ENCODE peak calls at places on chromosomes 4 and X, in six cellular contexts. One of them, this sample, is unnamed.

GRCh38 chr4:147071341-147071740 is 125.7 kb upstream of the TTC29 start:
- DNase-seq in breast epithelium: no peak
- DNase-seq in fibroblast of lung: no peak
- DNase-seq in PC-3: no peak
- DNase-seq in Peyer's patch: no peak
- DNase-seq in CD4-positive, alpha-beta T cell: no peak
- DNase-seq in this sample: no peak

GRCh38 chr4:17667253-17667652 is 52.8 kb downstream of the MED28 start:
- DNase-seq in breast epithelium: no peak
- DNase-seq in fibroblast of lung: no peak
- DNase-seq in PC-3: no peak
- DNase-seq in Peyer's patch: no peak
- DNase-seq in CD4-positive, alpha-beta T cell: no peak
- DNase-seq in this sample: no peak

GRCh38 chrX:85243761-85244410 is at the start of the genes SATL1 and ZNF711:
- DNase-seq in breast epithelium: peak; percentile 42
- DNase-seq in fibroblast of lung: peak; percentile 61
- DNase-seq in PC-3: no peak
- DNase-seq in Peyer's patch: peak; percentile 60
- DNase-seq in CD4-positive, alpha-beta T cell: no peak
- DNase-seq in this sample: no peak

GRCh38 chr4:188399834-188400233 is 260.6 kb downstream of the TRIML1 start:
- DNase-seq in breast epithelium: no peak
- DNase-seq in fibroblast of lung: no peak
- DNase-seq in PC-3: no peak
- DNase-seq in Peyer's patch: no peak
- DNase-seq in CD4-positive, alpha-beta T cell: no peak
- DNase-seq in this sample: no peak

GRCh38 chr4:77155631-77156345 is 1.2 kb upstream of the CCNG2 start:
- DNase-seq in breast epithelium: no peak
- DNase-seq in fibroblast of lung: no peak
- DNase-seq in PC-3: no peak
- DNase-seq in Peyer's patch: no peak
- DNase-seq in CD4-positive, alpha-beta T cell: no peak
- DNase-seq in this sample: no peak

GRCh38 chr4:64771149-64771548 is 361.9 kb upstream of the TECRL start:
- DNase-seq in breast epithelium: no peak
- DNase-seq in fibroblast of lung: no peak
- DNase-seq in PC-3: peak; percentile 11
- DNase-seq in Peyer's patch: no peak
- DNase-seq in CD4-positive, alpha-beta T cell: no peak
- DNase-seq in this sample: no peak

GRCh38 chr4:60726779-60727178 is 473.3 kb upstream of the ADGRL3 start:
- DNase-seq in breast epithelium: no peak
- DNase-seq in fibroblast of lung: peak; percentile 6
- DNase-seq in PC-3: no peak
- DNase-seq in Peyer's patch: no peak
- DNase-seq in CD4-positive, alpha-beta T cell: no peak
- DNase-seq in this sample: no peak

GRCh38 chrX:110851780-110852179 is 56.2 kb upstream of the CHRDL1 start:
- DNase-seq in breast epithelium: no peak
- DNase-seq in fibroblast of lung: peak; percentile 12
- DNase-seq in PC-3: peak; percentile 19
- DNase-seq in Peyer's patch: no peak
- DNase-seq in CD4-positive, alpha-beta T cell: no peak
- DNase-seq in this sample: no peak

GRCh38 chrX:110691446-110691845 is 104.2 kb downstream of the CHRDL1 start:
- DNase-seq in breast epithelium: no peak
- DNase-seq in fibroblast of lung: no peak
- DNase-seq in PC-3: no peak
- DNase-seq in Peyer's patch: no peak
- DNase-seq in CD4-positive, alpha-beta T cell: no peak
- DNase-seq in this sample: no peak

GRCh38 chr4:57156242-57156990 is 46.2 kb upstream of the IGFBP7 start:
- DNase-seq in breast epithelium: no peak
- DNase-seq in fibroblast of lung: no peak
- DNase-seq in PC-3: peak; percentile 77
- DNase-seq in Peyer's patch: no peak
- DNase-seq in CD4-positive, alpha-beta T cell: no peak
- DNase-seq in this sample: no peak

GRCh38 chr4:15250021-15250441 is 177.8 kb upstream of the C1QTNF7 start:
- DNase-seq in breast epithelium: no peak
- DNase-seq in fibroblast of lung: peak; percentile 76
- DNase-seq in PC-3: no peak
- DNase-seq in Peyer's patch: no peak
- DNase-seq in CD4-positive, alpha-beta T cell: no peak
- DNase-seq in this sample: no peak
- H3K27ac ChIP-seq in breast epithelium: no peak overlapping the region
- H3K27ac ChIP-seq in fibroblast of lung: no peak overlapping the region
- H3K27ac ChIP-seq in PC-3: no peak overlapping the region
- H3K27ac ChIP-seq in Peyer's patch: no peak overlapping the region
- H3K27ac ChIP-seq in CD4-positive, alpha-beta T cell: no peak overlapping the region
- H3K27ac ChIP-seq in this sample: no peak overlapping the region

GRCh38 chrX:13076176-13076956 is 31.9 kb upstream of the FAM9C start:
- DNase-seq in breast epithelium: no peak
- DNase-seq in fibroblast of lung: no peak
- DNase-seq in PC-3: peak; percentile 52
- DNase-seq in Peyer's patch: no peak
- DNase-seq in CD4-positive, alpha-beta T cell: no peak
- DNase-seq in this sample: no peak
- H3K27ac ChIP-seq in breast epithelium: no peak overlapping the region
- H3K27ac ChIP-seq in fibroblast of lung: no peak overlapping the region
- H3K27ac ChIP-seq in PC-3: peak overlapping the region; percentile 58
- H3K27ac ChIP-seq in Peyer's patch: peak overlapping the region; percentile 71
- H3K27ac ChIP-seq in CD4-positive, alpha-beta T cell: peak overlapping the region; percentile 21
- H3K27ac ChIP-seq in this sample: no peak overlapping the region

DNA sequence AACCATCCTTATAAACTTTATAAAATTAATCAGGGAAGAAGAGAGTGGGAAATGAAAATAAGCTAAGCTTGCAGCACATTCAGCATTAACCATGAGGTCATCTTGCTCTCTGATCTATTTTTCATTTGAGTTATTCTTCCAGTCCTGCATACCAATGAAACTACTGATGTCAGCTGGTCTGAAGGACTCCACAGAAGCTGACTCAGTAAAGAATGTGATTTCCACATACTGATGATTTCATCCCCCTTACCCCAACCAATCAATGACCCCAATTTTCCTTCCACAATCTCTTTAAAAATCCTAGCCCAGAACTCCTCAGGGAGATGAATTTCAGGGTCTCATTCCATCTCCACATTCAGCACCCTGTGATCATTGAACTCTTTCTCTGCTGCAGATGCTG is 18.8 kb upstream of the DSPP start:
- DNase-seq in breast epithelium: no peak
- DNase-seq in fibroblast of lung: peak; percentile 96
- DNase-seq in PC-3: peak; percentile 64
- DNase-seq in Peyer's patch: no peak
- DNase-seq in CD4-positive, alpha-beta T cell: no peak
- DNase-seq in this sample: peak; percentile 68
- H3K27ac ChIP-seq in breast epithelium: peak overlapping the region; percentile 58
- H3K27ac ChIP-seq in fibroblast of lung: peak overlapping the region; percentile 11
- H3K27ac ChIP-seq in PC-3: no peak overlapping the region
- H3K27ac ChIP-seq in Peyer's patch: no peak overlapping the region
- H3K27ac ChIP-seq in CD4-positive, alpha-beta T cell: no peak overlapping the region
- H3K27ac ChIP-seq in this sample: no peak overlapping the region

GRCh38 chrX:132786217-132786616 is 172.2 kb downstream of the HS6ST2 start:
- DNase-seq in breast epithelium: no peak
- DNase-seq in fibroblast of lung: peak; percentile 28
- DNase-seq in PC-3: peak; percentile 46
- DNase-seq in Peyer's patch: no peak
- DNase-seq in CD4-positive, alpha-beta T cell: no peak
- DNase-seq in this sample: no peak
- H3K27ac ChIP-seq in breast epithelium: no peak overlapping the region
- H3K27ac ChIP-seq in fibroblast of lung: no peak overlapping the region
- H3K27ac ChIP-seq in PC-3: no peak overlapping the region
- H3K27ac ChIP-seq in Peyer's patch: no peak overlapping the region
- H3K27ac ChIP-seq in CD4-positive, alpha-beta T cell: no peak overlapping the region
- H3K27ac ChIP-seq in this sample: no peak overlapping the region

GRCh38 chrX:47840106-47840505 is 3.4 kb downstream of the ZNF81 start:
- DNase-seq in breast epithelium: no peak
- DNase-seq in fibroblast of lung: no peak
- DNase-seq in PC-3: no peak
- DNase-seq in Peyer's patch: no peak
- DNase-seq in CD4-positive, alpha-beta T cell: no peak
- DNase-seq in this sample: no peak

GRCh38 chrX:47838361-47838760 is 1.7 kb downstream of the ZNF81 start:
- DNase-seq in breast epithelium: no peak
- DNase-seq in fibroblast of lung: no peak
- DNase-seq in PC-3: no peak
- DNase-seq in Peyer's patch: no peak
- DNase-seq in CD4-positive, alpha-beta T cell: no peak
- DNase-seq in this sample: no peak

GRCh38 chrX:47831788-47832187 is 4.9 kb upstream of the ZNF81 start:
- DNase-seq in breast epithelium: no peak
- DNase-seq in fibroblast of lung: peak; percentile 20
- DNase-seq in PC-3: peak; percentile 73
- DNase-seq in Peyer's patch: peak; percentile 70
- DNase-seq in CD4-positive, alpha-beta T cell: peak; percentile 47
- DNase-seq in this sample: no peak

GRCh38 chrX:47836164-47837072 is at the start of gene ZNF81:
- DNase-seq in breast epithelium: peak; percentile 93
- DNase-seq in fibroblast of lung: peak; percentile 96
- DNase-seq in PC-3: peak; percentile 97
- DNase-seq in Peyer's patch: peak; percentile 98
- DNase-seq in CD4-positive, alpha-beta T cell: peak; percentile 88
- DNase-seq in this sample: peak; percentile 64
- H3K27ac ChIP-seq in breast epithelium: peak within 1 kb of the TSS; percentile 81
- H3K27ac ChIP-seq in fibroblast of lung: peak within 1 kb of the TSS; percentile 69
- H3K27ac ChIP-seq in PC-3: peak within 1 kb of the TSS; percentile 43
- H3K27ac ChIP-seq in Peyer's patch: peak within 1 kb of the TSS; percentile 75
- H3K27ac ChIP-seq in CD4-positive, alpha-beta T cell: peak within 1 kb of the TSS; percentile 52
- H3K27ac ChIP-seq in this sample: peak within 1 kb of the TSS; percentile 18

GRCh38 chr4:152072886-152073285 is 312.1 kb upstream of the GATB start:
- DNase-seq in breast epithelium: no peak
- DNase-seq in fibroblast of lung: no peak
- DNase-seq in PC-3: no peak
- DNase-seq in Peyer's patch: no peak
- DNase-seq in CD4-positive, alpha-beta T cell: no peak
- DNase-seq in this sample: no peak
- H3K27ac ChIP-seq in breast epithelium: no peak overlapping the region
- H3K27ac ChIP-seq in fibroblast of lung: no peak overlapping the region
- H3K27ac ChIP-seq in PC-3: no peak overlapping the region
- H3K27ac ChIP-seq in Peyer's patch: no peak overlapping the region
- H3K27ac ChIP-seq in CD4-positive, alpha-beta T cell: no peak overlapping the region
- H3K27ac ChIP-seq in this sample: no peak overlapping the region

GRCh38 chr4:37665347-37666009 is 20.7 kb downstream of the RELL1 start:
- DNase-seq in breast epithelium: no peak
- DNase-seq in fibroblast of lung: no peak
- DNase-seq in PC-3: no peak
- DNase-seq in Peyer's patch: peak; percentile 61
- DNase-seq in CD4-positive, alpha-beta T cell: no peak
- DNase-seq in this sample: no peak

GRCh38 chr4:37663552-37663951 is 22.6 kb downstream of the RELL1 start:
- DNase-seq in breast epithelium: no peak
- DNase-seq in fibroblast of lung: no peak
- DNase-seq in PC-3: no peak
- DNase-seq in Peyer's patch: no peak
- DNase-seq in CD4-positive, alpha-beta T cell: no peak
- DNase-seq in this sample: no peak

GRCh38 chr4:37662861-37663390 is 23.2 kb downstream of the RELL1 start:
- DNase-seq in breast epithelium: no peak
- DNase-seq in fibroblast of lung: no peak
- DNase-seq in PC-3: no peak
- DNase-seq in Peyer's patch: no peak
- DNase-seq in CD4-positive, alpha-beta T cell: no peak
- DNase-seq in this sample: no peak

GRCh38 chr4:37666625-37667071 is 19.5 kb downstream of the RELL1 start:
- DNase-seq in breast epithelium: no peak
- DNase-seq in fibroblast of lung: peak; percentile 84
- DNase-seq in PC-3: peak; percentile 84
- DNase-seq in Peyer's patch: peak; percentile 86
- DNase-seq in CD4-positive, alpha-beta T cell: no peak
- DNase-seq in this sample: peak; percentile 72

DNA sequence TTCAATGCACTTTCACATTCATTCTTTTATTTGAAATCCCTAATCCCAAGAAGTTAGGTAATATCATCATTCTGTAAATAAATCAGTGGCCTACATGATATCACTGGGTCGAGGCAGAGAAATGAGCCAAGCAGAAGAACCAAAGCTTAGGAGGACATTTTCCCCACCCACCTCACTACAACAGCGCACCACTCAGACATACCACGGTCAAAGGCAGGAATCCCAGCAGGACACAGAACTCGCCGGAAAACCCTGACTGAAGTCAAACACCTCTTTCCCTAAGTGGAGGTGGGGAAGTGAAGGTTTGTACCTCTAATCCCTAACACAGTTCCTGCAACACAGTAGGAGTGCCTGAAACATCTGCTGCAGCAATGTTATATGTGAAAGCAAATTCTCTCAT is 21.5 kb downstream of the RELL1 start:
- DNase-seq in breast epithelium: no peak
- DNase-seq in fibroblast of lung: no peak
- DNase-seq in PC-3: no peak
- DNase-seq in Peyer's patch: no peak
- DNase-seq in CD4-positive, alpha-beta T cell: no peak
- DNase-seq in this sample: no peak
- H3K27ac ChIP-seq in breast epithelium: peak overlapping the region; percentile 87
- H3K27ac ChIP-seq in fibroblast of lung: no peak overlapping the region
- H3K27ac ChIP-seq in PC-3: no peak overlapping the region
- H3K27ac ChIP-seq in Peyer's patch: no peak overlapping the region
- H3K27ac ChIP-seq in CD4-positive, alpha-beta T cell: no peak overlapping the region
- H3K27ac ChIP-seq in this sample: no peak overlapping the region